ENCODE peak calls at places on chromosomes 11 and 22, in four cellular contexts. One of them, this sample, is unnamed.

GRCh38 chr22:50445071-50445879 is 29.6 kb downstream of the SBF1 start:
- DNase-seq in HepG2: no peak
- DNase-seq in K562: no peak
- DNase-seq in A549: no peak
- DNase-seq in this sample: no peak

GRCh38 chr11:67640021-67640757 is 626 bp upstream of the TBX10 start:
- DNase-seq in A549: peak; percentile 71
- DNase-seq in K562: peak; percentile 73
- DNase-seq in HepG2: peak; percentile 55
- DNase-seq in this sample: peak; percentile 89

GRCh38 chr22:37571258-37571991 is 8.5 kb downstream of the LGALS2 start:
- DNase-seq in K562: no peak
- DNase-seq in A549: peak; percentile 57
- DNase-seq in HepG2: no peak
- DNase-seq in this sample: no peak

GRCh38 chr11:2766166-2766565 is 66.4 kb upstream of the KCNQ1OT1 start:
- DNase-seq in K562: no peak
- DNase-seq in A549: no peak
- DNase-seq in HepG2: no peak
- DNase-seq in this sample: no peak

GRCh38 chr22:19984201-19984753 is 32.3 kb downstream of the ARVCF start:
- DNase-seq in K562: peak; percentile 70
- DNase-seq in A549: peak; percentile 43
- DNase-seq in HepG2: no peak
- DNase-seq in this sample: no peak

GRCh38 chr11:128506999-128507591 is 80.3 kb downstream of the ETS1 start:
- DNase-seq in HepG2: no peak
- DNase-seq in K562: no peak
- DNase-seq in A549: peak; percentile 86
- DNase-seq in this sample: no peak

GRCh38 chr11:63623513-63624140 is 9.4 kb upstream of the PLAAT3 start:
- DNase-seq in A549: no peak
- DNase-seq in HepG2: no peak
- DNase-seq in K562: no peak
- DNase-seq in this sample: no peak

GRCh38 chr22:46916886-46917625 is 154.6 kb downstream of the TBC1D22A start:
- DNase-seq in HepG2: no peak
- DNase-seq in K562: no peak
- DNase-seq in A549: no peak
- DNase-seq in this sample: no peak

GRCh38 chr22:49203863-49204598 is 623.6 kb downstream of the BRD1 start:
- DNase-seq in K562: no peak
- DNase-seq in HepG2: no peak
- DNase-seq in A549: no peak
- DNase-seq in this sample: peak; percentile 39

GRCh38 chr11:44785856-44786606 is 59.3 kb downstream of the TSPAN18 start:
- DNase-seq in A549: peak; percentile 14
- DNase-seq in HepG2: no peak
- DNase-seq in K562: no peak
- DNase-seq in this sample: no peak

GRCh38 chr11:62445314-62445740 is 26.5 kb downstream of the SCGB1A1 start:
- DNase-seq in HepG2: no peak
- DNase-seq in K562: no peak
- DNase-seq in A549: no peak
- DNase-seq in this sample: no peak

GRCh38 chr22:40009231-40009769 is 14.5 kb downstream of the FAM83F start:
- DNase-seq in HepG2: no peak
- DNase-seq in A549: no peak
- DNase-seq in K562: peak; percentile 32
- DNase-seq in this sample: no peak

GRCh38 chr11:128714881-128715280 is 21.0 kb downstream of the FLI1 start:
- DNase-seq in K562: no peak
- DNase-seq in A549: no peak
- DNase-seq in HepG2: no peak
- DNase-seq in this sample: no peak

GRCh38 chr22:35539910-35540599 is 576 bp upstream of the RASD2 start:
- DNase-seq in HepG2: no peak
- DNase-seq in K562: peak; percentile 88
- DNase-seq in A549: no peak
- DNase-seq in this sample: peak; percentile 74

GRCh38 chr22:39729141-39729934 is 158.8 kb downstream of the CACNA1I start:
- DNase-seq in A549: no peak
- DNase-seq in K562: no peak
- DNase-seq in HepG2: no peak
- DNase-seq in this sample: no peak

GRCh38 chr11:121446752-121447156 is 5.4 kb upstream of the SORL1 start:
- DNase-seq in HepG2: peak; percentile 27
- DNase-seq in A549: no peak
- DNase-seq in K562: no peak
- DNase-seq in this sample: no peak
- TF ChIP-seq RNF2 in HepG2: no peak
- TF ChIP-seq RNF2 in A549: no peak
- TF ChIP-seq RNF2 in K562: no peak
- TF ChIP-seq RNF2 in this sample: no peak

DNA sequence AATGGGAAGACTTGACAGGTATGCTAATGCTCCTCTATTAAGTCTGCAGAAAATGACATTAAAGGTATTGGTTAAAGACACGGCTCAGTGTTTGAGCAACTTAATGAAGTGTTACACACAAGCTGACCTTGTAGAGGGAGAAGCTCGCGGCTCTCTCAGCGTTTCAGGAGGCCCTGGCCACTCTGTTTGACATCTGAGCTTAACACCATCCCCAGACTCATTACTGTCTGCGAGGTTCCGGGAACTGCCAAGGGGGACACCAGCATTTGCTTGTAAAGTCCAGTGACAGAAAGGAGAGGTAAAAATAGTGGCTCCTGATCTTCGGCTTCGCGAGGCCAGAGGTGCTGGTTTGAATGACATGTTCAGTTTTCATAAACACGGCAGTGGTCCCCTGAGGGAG is 540.7 kb upstream of the CADM1 start:
- DNase-seq in HepG2: no peak
- DNase-seq in A549: no peak
- DNase-seq in K562: no peak
- DNase-seq in this sample: no peak
- TF ChIP-seq RNF2 in HepG2: no peak
- TF ChIP-seq RNF2 in A549: no peak
- TF ChIP-seq RNF2 in K562: no peak
- TF ChIP-seq RNF2 in this sample: no peak

DNA sequence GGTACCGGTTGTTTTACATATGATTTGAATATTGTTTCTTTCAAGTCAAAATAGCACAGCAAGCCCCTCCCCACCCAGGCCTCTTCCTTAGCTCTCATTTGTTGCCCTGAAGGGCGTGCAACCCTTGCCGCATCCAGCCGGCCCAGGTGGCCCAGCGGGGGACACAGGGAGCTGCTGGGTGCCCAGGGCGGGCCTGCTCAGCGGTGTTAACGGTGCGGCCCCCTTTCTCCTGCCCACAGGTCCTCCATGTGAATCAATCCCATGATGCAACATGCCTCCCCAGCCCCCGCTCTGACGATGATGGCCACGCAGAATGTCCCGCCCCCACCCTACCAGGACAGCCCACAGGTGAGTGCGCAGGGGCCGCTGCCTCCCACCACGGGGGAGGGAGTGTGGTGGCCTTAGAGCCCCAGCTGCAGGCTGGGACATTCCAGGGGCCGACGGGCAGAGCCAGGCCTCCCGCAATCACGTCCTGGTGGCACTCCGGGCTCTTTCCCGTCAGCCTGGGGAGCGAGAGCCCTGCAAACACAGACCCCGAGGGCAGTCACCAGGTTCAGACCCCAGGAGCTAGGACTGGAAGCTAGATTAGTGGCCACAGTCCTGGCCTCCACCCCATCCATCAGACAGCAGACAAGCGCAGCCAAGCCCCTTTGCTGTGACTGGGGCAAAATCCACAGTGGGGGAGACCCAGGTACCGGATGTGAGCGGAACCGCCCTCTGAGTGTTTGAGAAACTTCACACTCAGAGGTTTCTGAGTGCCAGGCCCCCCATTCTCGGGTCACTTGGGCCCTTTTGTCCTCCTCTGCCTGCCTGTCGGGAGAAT is 144.8 kb downstream of the FEZ1 start:
- DNase-seq in A549: no peak
- DNase-seq in K562: peak; percentile 21
- DNase-seq in HepG2: no peak
- DNase-seq in this sample: no peak
- TF ChIP-seq RNF2 in A549: no peak
- TF ChIP-seq RNF2 in K562: no peak
- TF ChIP-seq RNF2 in HepG2: no peak
- TF ChIP-seq RNF2 in this sample: no peak

DNA sequence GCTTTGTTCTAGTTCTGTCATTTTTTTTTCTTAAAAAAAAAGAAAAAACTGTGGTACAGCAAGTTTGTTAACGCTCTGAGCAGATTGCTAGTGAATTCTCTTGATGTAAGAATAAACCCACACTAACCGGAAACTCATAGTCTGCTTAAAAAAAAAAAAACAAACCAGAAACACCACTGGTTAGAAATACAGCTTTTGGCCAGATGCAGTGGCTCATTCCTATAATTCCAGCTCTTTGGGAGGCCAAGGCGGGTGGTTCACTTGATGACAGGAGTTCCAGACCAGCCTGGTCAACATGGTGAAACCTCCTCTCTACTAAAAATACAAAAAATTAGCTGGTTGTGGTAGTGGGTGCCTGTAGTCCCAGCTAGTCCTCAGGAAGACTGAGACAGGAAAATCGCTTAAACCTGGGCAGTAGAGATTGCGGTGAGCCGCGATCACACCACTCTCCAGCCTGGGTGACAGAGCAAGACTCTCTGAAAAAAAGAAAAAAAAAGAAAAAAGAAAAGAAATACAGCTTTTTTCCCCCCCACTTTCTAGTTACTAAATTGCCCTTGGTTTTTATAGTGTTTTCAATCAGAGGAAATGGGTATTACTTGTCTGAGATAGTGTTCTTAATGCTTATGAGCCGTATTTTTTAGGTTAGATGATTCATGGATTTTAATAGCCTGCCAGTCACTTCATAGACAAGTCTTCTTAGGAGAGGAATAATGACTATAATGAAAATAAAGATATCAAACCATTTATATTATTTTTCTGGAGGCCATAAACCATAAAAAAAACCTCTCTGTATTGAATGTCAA is 222.8 kb downstream of the DDX10 start:
- DNase-seq in HepG2: no peak
- DNase-seq in K562: no peak
- DNase-seq in A549: no peak
- DNase-seq in this sample: no peak
- TF ChIP-seq RNF2 in HepG2: no peak
- TF ChIP-seq RNF2 in K562: no peak
- TF ChIP-seq RNF2 in A549: no peak
- TF ChIP-seq RNF2 in this sample: no peak

GRCh38 chr11:26227311-26227710 is 104.6 kb upstream of the ANO3 start:
- DNase-seq in HepG2: peak; percentile 4
- DNase-seq in K562: no peak
- DNase-seq in A549: peak; percentile 43
- DNase-seq in this sample: no peak
- TF ChIP-seq RNF2 in HepG2: no peak
- TF ChIP-seq RNF2 in K562: no peak
- TF ChIP-seq RNF2 in A549: no peak
- TF ChIP-seq RNF2 in this sample: no peak

DNA sequence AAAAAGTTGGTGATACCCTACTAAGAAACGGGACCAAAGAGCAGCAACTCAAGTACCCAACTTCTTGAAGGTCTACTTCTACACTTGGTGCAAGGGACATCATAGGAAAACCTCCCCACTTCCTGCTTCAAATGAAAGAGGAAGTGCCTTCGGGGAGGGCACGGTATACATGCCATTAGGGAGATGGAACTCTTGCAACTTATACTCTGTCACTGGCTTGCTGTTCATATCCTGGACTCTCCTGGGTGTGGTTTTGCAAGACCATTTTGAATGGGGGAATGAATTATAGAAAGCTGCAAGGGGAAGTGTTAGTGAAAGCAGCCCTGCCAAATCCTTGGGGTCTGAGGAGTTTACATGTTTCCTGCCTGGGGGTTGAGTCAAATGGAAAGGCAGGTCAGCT is 41.9 kb downstream of the CSNK2A3 start:
- DNase-seq in K562: no peak
- DNase-seq in A549: no peak
- DNase-seq in HepG2: no peak
- DNase-seq in this sample: no peak
- TF ChIP-seq RNF2 in K562: no peak
- TF ChIP-seq RNF2 in A549: no peak
- TF ChIP-seq RNF2 in HepG2: no peak
- TF ChIP-seq RNF2 in this sample: no peak